ENCODE peak calls at places on chromosome 4, in ten cellular contexts. F is right atrium auricular region, T is ascending aorta, C is GM06990, H is sigmoid colon, Z is OCI-LY7, Y is mucosa of descending colon, L is cardiac muscle cell, U is body of pancreas, I is fibroblast of lung. K is an unnamed sample.
A peak's percentile ranks its signal among the peaks of the same experiment; 100 is the strongest.

GRCh38 chr4:18020145-18020670 is 1.3 kb downstream of the LCORL start:
- DNase-seq in Y (peak; percentile 33), F (no peak), L (peak; percentile 37), Z (peak; percentile 32), I (peak; percentile 9), C (peak; percentile 24), H (no peak), U (no peak), T (no peak), K (peak; percentile 17)

GRCh38 chr4:150119492-150119891 is 41.2 kb downstream of the DCLK2 start:
- DNase-seq in Y (no peak), C (no peak), I (peak; percentile 64), Z (no peak), L (peak; percentile 33), T (no peak), F (no peak), U (no peak), H (no peak), K (no peak)

GRCh38 chr4:187172340-187172761 is 448.7 kb upstream of the FAT1 start:
- DNase-seq in L (no peak), H (no peak), C (no peak), Y (peak; percentile 49), F (no peak), U (no peak), T (no peak), Z (no peak), I (peak; percentile 80), K (no peak)

GRCh38 chr4:142416121-142416520 is 430.0 kb downstream of the INPP4B start:
- DNase-seq in U (no peak), I (peak; percentile 90), Y (no peak), T (no peak), F (no peak), C (no peak), H (no peak), Z (no peak), L (peak; percentile 49), K (no peak)

GRCh38 chr4:100843897-100844296 is 326.1 kb upstream of the EMCN start:
- DNase-seq in I (peak; percentile 45), Y (no peak), U (no peak), T (no peak), Z (no peak), H (no peak), L (no peak), C (no peak), F (no peak), K (no peak)

GRCh38 chr4:110615366-110616161 is 7.3 kb downstream of the PITX2 start:
- DNase-seq in H (no peak), Z (no peak), T (no peak), C (no peak), F (no peak), U (no peak), Y (no peak), L (no peak), I (no peak), K (peak; percentile 90)

GRCh38 chr4:81106150-81106549 is 75.6 kb downstream of the BMP3 start:
- DNase-seq in I (no peak), L (no peak), H (no peak), F (no peak), T (no peak), Y (no peak), C (no peak), U (no peak), Z (no peak), K (no peak)

GRCh38 chr4:153788419-153789276 is at the start of gene SFRP2:
- DNase-seq in Z (no peak), U (peak; percentile 41), T (no peak), C (no peak), H (peak; percentile 70), Y (no peak), F (no peak), I (no peak), L (no peak), K (peak; percentile 92)

GRCh38 chr4:15317246-15317645 is 110.6 kb upstream of the C1QTNF7 start:
- DNase-seq in L (no peak), I (no peak), C (no peak), U (no peak), Y (no peak), Z (no peak), T (no peak), F (no peak), H (no peak), K (no peak)

GRCh38 chr4:40317921-40318658 is 17.0 kb upstream of the CHRNA9 start:
- DNase-seq in U (no peak), T (no peak), C (no peak), H (no peak), Y (no peak), L (peak; percentile 34), I (peak; percentile 36), F (no peak), Z (no peak), K (no peak)

GRCh38 chr4:1044469-1045192 is 33.2 kb downstream of the FGFRL1 start:
- DNase-seq in H (peak; percentile 64), U (peak; percentile 3), T (peak; percentile 66), C (peak; percentile 3), Y (no peak), Z (no peak), I (no peak), F (no peak), L (no peak), K (peak; percentile 45)

GRCh38 chr4:1042352-1043025 is 31.1 kb downstream of the FGFRL1 start:
- DNase-seq in T (no peak), C (no peak), U (peak; percentile 4), Y (no peak), L (no peak), Z (no peak), I (no peak), H (no peak), F (no peak), K (peak; percentile 23)

GRCh38 chr4:1045193-1045594 is 33.8 kb downstream of the FGFRL1 start:
- DNase-seq in Z (no peak), U (peak; percentile 39), I (no peak), H (peak; percentile 62), C (no peak), Y (peak; percentile 10), T (no peak), L (no peak), F (no peak), K (peak; percentile 53)

GRCh38 chr4:1043162-1043561 is 31.7 kb downstream of the FGFRL1 start:
- DNase-seq in I (no peak), U (no peak), F (no peak), Z (no peak), T (no peak), C (no peak), Y (no peak), L (no peak), H (no peak), K (peak; percentile 43)

DNA sequence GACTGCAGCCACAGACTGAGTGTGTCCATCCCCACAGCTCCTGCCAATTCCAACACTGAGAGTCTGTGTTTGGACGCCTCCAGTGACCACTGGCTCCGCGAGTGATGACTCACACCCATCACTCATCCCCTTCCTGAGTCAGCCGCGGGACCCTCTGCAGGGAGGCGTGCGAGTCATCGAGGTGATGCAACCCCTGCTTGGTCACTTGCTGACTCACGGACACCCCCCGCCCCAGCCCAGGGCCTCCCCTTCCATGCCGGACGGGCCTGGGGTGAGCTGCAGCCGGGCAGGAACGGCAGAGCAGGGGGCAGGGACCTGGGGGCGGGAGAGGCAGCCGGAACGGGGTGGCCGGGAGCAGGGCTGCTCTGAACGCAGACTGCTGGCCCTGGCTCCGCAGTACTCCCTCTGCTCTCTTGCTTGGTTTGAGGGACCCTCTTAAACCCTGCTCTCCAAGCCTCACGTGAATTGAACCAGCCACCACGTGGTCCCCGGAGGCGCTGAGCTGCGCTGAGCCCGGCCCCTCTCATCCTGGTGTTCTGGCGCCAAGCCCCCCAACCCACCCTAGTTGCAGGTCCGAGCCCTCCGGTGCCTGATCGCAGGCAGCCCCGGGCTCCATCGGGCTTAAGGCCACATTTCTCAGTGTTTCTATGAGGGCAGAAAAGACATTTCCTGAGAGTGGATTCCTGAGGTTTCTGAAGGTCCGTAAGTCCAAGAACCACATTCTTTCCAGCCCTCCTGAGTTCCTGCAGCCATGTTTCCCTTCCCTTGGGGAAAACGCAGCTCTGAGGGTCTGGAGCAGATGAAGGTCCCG is 32.4 kb downstream of the FGFRL1 start:
- DNase-seq in L (peak; percentile 99), I (peak; percentile 99), Z (no peak), H (peak; percentile 97), F (peak; percentile 98), C (no peak), Y (peak; percentile 61), U (peak; percentile 73), T (peak; percentile 99), K (peak; percentile 91)
- H3K4me3 ChIP-seq in L (no peak overlapping the region), I (no peak overlapping the region), Z (no peak overlapping the region), H (peak overlapping the region; percentile 9), F (no peak overlapping the region), C (no peak overlapping the region), Y (no peak overlapping the region), U (no peak overlapping the region), T (peak overlapping the region; percentile 56), K (no peak overlapping the region)

GRCh38 chr4:44684648-44685047 is 6.4 kb downstream of the GUF1 start:
- DNase-seq in C (no peak), T (no peak), Y (no peak), H (no peak), F (no peak), L (no peak), U (no peak), I (no peak), Z (no peak), K (no peak)
- H3K36me3 ChIP-seq in C (peaks cover 3% of the 10 kb centered on the region), T (peaks cover 27% of the 10 kb centered on the region), Y (no peaks in the 10 kb centered on the region), H (peaks cover 81% of the 10 kb centered on the region), F (peaks cover 48% of the 10 kb centered on the region), L (peaks cover 64% of the 10 kb centered on the region), U (peaks cover 10% of the 10 kb centered on the region), I (peaks cover 8% of the 10 kb centered on the region), Z (peaks cover 88% of the 10 kb centered on the region), K (peaks cover 9% of the 10 kb centered on the region)

DNA sequence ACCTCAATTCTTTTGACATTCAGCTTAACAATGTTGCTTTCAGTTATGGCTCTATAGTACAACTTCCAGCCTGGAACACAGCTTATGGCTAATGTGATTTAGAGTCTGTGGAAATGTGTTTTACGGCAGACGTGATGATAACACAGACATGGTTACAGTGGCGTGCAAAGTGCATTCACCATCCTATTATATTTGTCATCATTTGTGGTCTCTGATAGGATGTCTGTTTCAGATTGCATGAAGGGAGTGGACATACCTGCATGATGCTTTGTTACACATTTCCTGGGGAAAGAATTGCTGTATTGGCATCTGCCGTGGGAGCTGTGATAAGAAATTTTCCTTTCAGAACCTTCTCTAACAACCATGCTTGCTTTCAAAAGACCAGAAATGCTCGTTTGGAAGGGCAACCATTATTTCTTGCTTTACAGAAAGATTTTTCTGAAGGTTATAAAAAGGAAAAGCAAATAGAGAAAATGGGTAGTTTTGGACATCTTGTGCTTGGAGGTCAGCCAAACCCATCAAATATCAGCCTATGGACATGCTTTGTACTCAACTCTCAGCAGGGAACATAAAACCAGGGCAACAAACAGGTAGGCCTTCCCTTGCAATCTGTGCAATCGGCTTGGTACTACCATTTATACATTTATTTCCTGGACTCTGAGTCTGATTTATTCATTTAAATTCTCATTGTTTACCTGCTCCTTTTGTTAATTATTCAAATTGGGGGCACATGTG is 273.9 kb downstream of the TLL1 start:
- DNase-seq in Y (no peak), I (no peak), Z (no peak), C (no peak), F (no peak), L (peak; percentile 6), H (no peak), U (no peak), T (no peak), K (no peak)
- H3K4me3 ChIP-seq in Y (no peak overlapping the region), I (no peak overlapping the region), Z (no peak overlapping the region), C (no peak overlapping the region), F (no peak overlapping the region), L (no peak overlapping the region), H (no peak overlapping the region), U (no peak overlapping the region), T (no peak overlapping the region), K (no peak overlapping the region)

DNA sequence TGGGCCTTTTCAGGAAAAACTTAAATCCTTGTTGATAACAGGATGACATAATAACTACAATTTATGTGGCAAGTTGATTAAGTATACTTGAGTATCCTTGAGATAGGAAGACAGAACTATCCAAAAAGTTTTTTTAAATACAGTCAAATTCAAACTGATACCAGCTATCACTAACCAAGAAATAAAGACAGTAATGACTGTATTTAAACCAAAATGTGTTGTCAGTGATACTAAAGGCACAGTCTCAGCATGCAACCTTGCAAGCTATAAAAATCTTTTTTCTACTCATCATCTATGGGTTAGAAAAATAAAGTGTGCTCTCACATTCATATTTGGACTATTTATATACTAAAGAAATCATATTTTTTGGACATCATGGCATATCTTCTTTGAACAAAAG is 64.7 kb downstream of the PAPSS1 start:
- DNase-seq in Y (no peak), I (no peak), H (no peak), U (no peak), Z (no peak), C (no peak), T (no peak), F (no peak), L (no peak), K (no peak)
- H3K36me3 ChIP-seq in Y (no peaks in the 10 kb centered on the region), I (no peaks in the 10 kb centered on the region), H (peaks cover 21% of the 10 kb centered on the region), U (no peaks in the 10 kb centered on the region), Z (peaks cover 89% of the 10 kb centered on the region), C (no peaks in the 10 kb centered on the region), T (peaks cover 7% of the 10 kb centered on the region), F (peaks cover 13% of the 10 kb centered on the region), L (no peaks in the 10 kb centered on the region), K (no peaks in the 10 kb centered on the region)

K was measured in H7.